ENCODE peak calls at places on chromosomes 4 and X, in four cellular contexts. D is K562, R is H1, I is GM12878. P is an unnamed sample.

GRCh38 chrX:84865113-84865512 is 138.6 kb upstream of the APOOL start:
- DNase-seq in D (no peak), R (no peak), I (no peak), P (no peak)

GRCh38 chr4:76212851-76213414 is 691 bp downstream of the SCARB2 start:
- DNase-seq in D (no peak), R (no peak), I (no peak), P (no peak)

GRCh38 chrX:18931972-18932371 is 51.9 kb downstream of the PHKA2 start:
- DNase-seq in D (peak), R (no peak), I (no peak), P (no peak)

GRCh38 chrX:63918611-63919010 is 133.6 kb upstream of the ARHGEF9 start:
- DNase-seq in D (no peak), R (no peak), I (no peak), P (peak)

GRCh38 chr4:40227284-40227683 is 30.5 kb downstream of the RHOH start:
- DNase-seq in D (no peak), R (no peak), I (peak), P (no peak)

GRCh38 chr4:110609044-110609750 is 13.7 kb downstream of the PITX2 start:
- DNase-seq in D (no peak), R (no peak), I (no peak), P (no peak)

GRCh38 chrX:129984196-129984962 is 1.9 kb downstream of the BCORL1 start:
- DNase-seq in D (peak), R (no peak), I (no peak), P (no peak)

GRCh38 chr4:40427138-40427537 is 92.0 kb downstream of the CHRNA9 start:
- DNase-seq in D (no peak), R (no peak), I (no peak), P (no peak)

GRCh38 chrX:2159393-2159792 is 341.4 kb downstream of the DHRSX start:
- DNase-seq in D (peak), R (no peak), I (no peak), P (no peak)

GRCh38 chr4:108166038-108166437 is 2.7 kb downstream of the LEF1 start:
- DNase-seq in D (peak), R (no peak), I (no peak), P (no peak)

GRCh38 chr4:47954245-47954644 is 39.9 kb upstream of the NFXL1 start:
- DNase-seq in D (no peak), R (no peak), I (no peak), P (no peak)

GRCh38 chrX:23901065-23901464 is 6.7 kb downstream of the APOO start:
- DNase-seq in D (no peak), R (no peak), I (no peak), P (peak)

GRCh38 chrX:24026403-24026801 is 584 bp downstream of the KLHL15 start:
- DNase-seq in D (peak), R (no peak), I (no peak), P (no peak)

GRCh38 chr4:98546910-98547544 is 111.4 kb downstream of the TSPAN5 start:
- DNase-seq in D (no peak), R (no peak), I (no peak), P (no peak)

GRCh38 chrX:45799576-45799975 is 598.9 kb upstream of the DIPK2B start:
- DNase-seq in D (no peak), R (no peak), I (no peak), P (no peak)

GRCh38 chr4:137310156-137310555 is 222.1 kb downstream of the PCDH18 start:
- DNase-seq in D (no peak), R (no peak), I (no peak), P (no peak)

GRCh38 chrX:6383911-6384310 is 151.0 kb downstream of the VCX3A start:
- DNase-seq in D (no peak), R (no peak), I (no peak), P (no peak)

GRCh38 chr4:183142566-183143545 is 43.8 kb downstream of the WWC2 start:
- DNase-seq in D (no peak), R (no peak), I (no peak), P (no peak)

GRCh38 chr4:37594095-37594494 is 92.1 kb downstream of the RELL1 start:
- DNase-seq in D (no peak), R (no peak), I (no peak), P (no peak)
- TF ChIP-seq EZH2 in D (no peak), R (no peak), I (no peak), P (no peak)

DNA sequence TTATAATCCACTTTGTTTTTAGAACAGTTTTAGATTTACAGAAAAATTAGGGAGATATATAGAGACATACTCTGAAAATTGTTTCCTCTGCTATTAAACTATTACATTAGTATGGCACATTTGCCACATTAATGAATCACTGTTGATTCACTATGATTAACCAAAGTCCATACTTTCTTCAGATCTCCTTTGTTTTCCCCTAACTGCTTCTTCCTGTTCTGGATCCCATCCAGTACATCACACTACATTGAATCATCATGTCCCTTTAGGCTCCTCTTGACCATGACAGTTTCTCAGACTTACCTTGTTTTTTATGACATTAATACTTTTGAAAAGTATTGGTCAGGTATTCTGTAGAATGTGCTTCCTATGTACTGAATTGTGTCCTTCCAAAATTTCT is 109.2 kb upstream of the EDNRA start:
- DNase-seq in D (no peak), R (no peak), I (no peak), P (peak)
- TF ChIP-seq EGR1 in D (no peak), R (no peak), I (no peak), P (no peak)

DNA sequence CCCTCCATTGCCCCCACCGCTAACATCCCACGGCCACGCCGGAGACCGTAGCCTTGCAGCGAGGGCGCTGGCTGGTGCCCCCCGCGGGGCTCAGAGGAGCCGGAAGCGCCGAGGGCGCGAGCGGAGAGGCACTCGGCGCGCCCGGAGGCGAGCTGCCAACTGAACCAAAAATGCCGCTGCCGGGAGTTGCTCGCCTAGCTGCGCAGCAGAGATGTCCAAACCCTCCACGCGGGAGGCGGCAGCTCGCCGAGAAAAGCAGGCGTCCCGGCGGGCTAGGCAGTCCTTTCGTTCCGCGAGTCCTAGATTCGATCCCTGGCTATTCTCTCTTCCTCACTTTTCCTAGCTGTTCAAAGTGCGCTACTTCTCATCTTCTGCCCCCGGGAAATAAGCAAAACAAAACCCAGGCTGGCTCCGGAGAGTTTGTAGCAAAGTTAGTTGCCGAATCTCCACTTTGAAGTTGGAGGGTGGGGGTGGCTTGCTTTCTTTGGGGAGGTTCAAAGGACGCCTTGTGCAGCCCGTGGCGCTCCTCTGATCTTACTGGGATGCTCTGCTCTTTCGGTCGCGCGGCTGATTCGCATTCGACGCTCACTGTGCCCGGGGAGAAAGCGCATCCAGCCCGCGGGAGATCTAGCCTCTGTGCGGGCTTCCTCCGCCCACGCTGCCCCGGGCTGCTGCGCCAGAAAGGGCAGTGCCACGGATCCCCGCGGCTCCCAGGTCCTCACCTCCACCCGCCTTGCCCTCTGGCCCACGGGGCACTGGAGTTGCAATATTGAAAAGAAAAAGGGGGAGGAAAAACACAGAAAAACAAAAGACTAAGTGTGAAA is 677 bp downstream of the NKX6-1 start:
- DNase-seq in D (no peak), R (no peak), I (no peak), P (peak)
- TF ChIP-seq EZH2 in D (no peak), R (peak), I (no peak), P (no peak)

DNA sequence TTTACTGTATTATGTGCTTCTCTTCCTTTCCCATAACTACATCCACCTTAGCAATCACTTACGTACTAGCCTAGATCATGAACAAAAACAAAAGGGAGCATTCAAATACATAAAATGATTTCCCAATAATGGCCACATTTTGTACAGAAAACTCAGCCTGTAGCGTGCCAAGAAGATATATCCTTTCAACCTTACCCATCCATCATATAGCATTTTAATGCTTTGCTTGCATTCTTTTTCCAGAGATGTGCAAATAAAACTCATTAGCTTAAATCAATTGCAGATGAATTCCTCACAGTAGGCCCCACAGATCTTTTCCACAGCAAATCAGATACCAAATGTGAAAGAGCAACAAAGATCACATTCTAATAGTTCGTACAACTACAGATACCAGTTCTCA is 20.8 kb downstream of the GRSF1 start:
- DNase-seq in D (no peak), R (no peak), I (no peak), P (no peak)
- TF ChIP-seq EGR1 in D (no peak), R (no peak), I (no peak), P (no peak)